ENCODE peak calls at places on chromosomes 11 and 22, in four cellular contexts. One of them, this sample, is unnamed.

GRCh38 chr11:40401132-40401853 is 1058.2 kb downstream of the LRRC4C start:
- DNase-seq in fibroblast of villous mesenchyme: no peak
- DNase-seq in A549: no peak
- DNase-seq in stomach: no peak
- DNase-seq in this sample: no peak

GRCh38 chr11:35623708-35624168 is 5.5 kb downstream of the FJX1 start:
- DNase-seq in fibroblast of villous mesenchyme: no peak
- DNase-seq in stomach: no peak
- DNase-seq in A549: no peak
- DNase-seq in this sample: peak

GRCh38 chr11:2306971-2307732 is 5.3 kb downstream of the TSPAN32 start:
- DNase-seq in fibroblast of villous mesenchyme: no peak
- DNase-seq in stomach: no peak
- DNase-seq in A549: no peak
- DNase-seq in this sample: peak

GRCh38 chr11:12001152-12001551 is 7.3 kb downstream of the DKK3 start:
- DNase-seq in fibroblast of villous mesenchyme: no peak
- DNase-seq in stomach: no peak
- DNase-seq in A549: no peak
- DNase-seq in this sample: no peak

GRCh38 chr11:68796779-68797178 is 44.9 kb downstream of the CPT1A start:
- DNase-seq in stomach: no peak
- DNase-seq in A549: no peak
- DNase-seq in fibroblast of villous mesenchyme: no peak
- DNase-seq in this sample: no peak

GRCh38 chr11:27716850-27717249 is 16.6 kb upstream of the BDNF start:
- DNase-seq in A549: no peak
- DNase-seq in fibroblast of villous mesenchyme: peak
- DNase-seq in stomach: no peak
- DNase-seq in this sample: peak

GRCh38 chr11:130726647-130727046 is 189.6 kb downstream of the SNX19 start:
- DNase-seq in fibroblast of villous mesenchyme: no peak
- DNase-seq in stomach: no peak
- DNase-seq in A549: no peak
- DNase-seq in this sample: no peak

GRCh38 chr11:100232006-100232405 is 455.1 kb upstream of the ARHGAP42 start:
- DNase-seq in A549: no peak
- DNase-seq in fibroblast of villous mesenchyme: no peak
- DNase-seq in stomach: no peak
- DNase-seq in this sample: no peak

GRCh38 chr22:34776827-34777226 is 289.1 kb upstream of the ISX start:
- DNase-seq in A549: no peak
- DNase-seq in fibroblast of villous mesenchyme: no peak
- DNase-seq in stomach: no peak
- DNase-seq in this sample: no peak

GRCh38 chr22:48651036-48651890 is 1176.4 kb downstream of the BRD1 start:
- DNase-seq in fibroblast of villous mesenchyme: no peak
- DNase-seq in A549: no peak
- DNase-seq in stomach: no peak
- DNase-seq in this sample: no peak

GRCh38 chr11:19803506-19803998 is 90.9 kb downstream of the NAV2 start:
- DNase-seq in fibroblast of villous mesenchyme: no peak
- DNase-seq in stomach: peak
- DNase-seq in A549: no peak
- DNase-seq in this sample: no peak

GRCh38 chr22:17847360-17848078 is 73.2 kb upstream of the BID start:
- DNase-seq in A549: no peak
- DNase-seq in stomach: no peak
- DNase-seq in fibroblast of villous mesenchyme: no peak
- DNase-seq in this sample: no peak

GRCh38 chr22:31881867-31882266 is 62.5 kb upstream of the YWHAH start:
- DNase-seq in A549: no peak
- DNase-seq in fibroblast of villous mesenchyme: no peak
- DNase-seq in stomach: no peak
- DNase-seq in this sample: no peak

GRCh38 chr11:104700609-104701008 is 197.7 kb downstream of the CASP12 start:
- DNase-seq in stomach: no peak
- DNase-seq in fibroblast of villous mesenchyme: peak
- DNase-seq in A549: no peak
- DNase-seq in this sample: peak

GRCh38 chr22:19799322-19800190 is 39.0 kb downstream of the TBX1 start:
- DNase-seq in A549: no peak
- DNase-seq in stomach: no peak
- DNase-seq in fibroblast of villous mesenchyme: peak
- DNase-seq in this sample: peak

GRCh38 chr11:40274017-40274416 is 1185.4 kb downstream of the LRRC4C start:
- DNase-seq in A549: no peak
- DNase-seq in fibroblast of villous mesenchyme: peak
- DNase-seq in stomach: no peak
- DNase-seq in this sample: peak

GRCh38 chr11:74647404-74647803 is 55.0 kb downstream of the POLD3 start:
- DNase-seq in fibroblast of villous mesenchyme: no peak
- DNase-seq in A549: no peak
- DNase-seq in stomach: no peak
- DNase-seq in this sample: peak

GRCh38 chr11:62256281-62256680 is 13.7 kb upstream of the SCGB2A2 start:
- DNase-seq in fibroblast of villous mesenchyme: no peak
- DNase-seq in stomach: no peak
- DNase-seq in A549: no peak
- DNase-seq in this sample: no peak

GRCh38 chr11:72238040-72238450 is 5.9 kb downstream of the PHOX2A start:
- DNase-seq in stomach: peak
- DNase-seq in fibroblast of villous mesenchyme: peak
- DNase-seq in A549: peak
- DNase-seq in this sample: peak

GRCh38 chr11:31106963-31107576 is 262.5 kb downstream of the DCDC1 start:
- DNase-seq in fibroblast of villous mesenchyme: peak
- DNase-seq in stomach: peak
- DNase-seq in A549: peak
- DNase-seq in this sample: peak

GRCh38 chr11:122163420-122163819 is 47.4 kb upstream of the BLID start:
- DNase-seq in fibroblast of villous mesenchyme: no peak
- DNase-seq in stomach: no peak
- DNase-seq in A549: no peak
- DNase-seq in this sample: no peak

GRCh38 chr22:20673341-20674195 is 100.3 kb upstream of the SERPIND1 start:
- DNase-seq in stomach: no peak
- DNase-seq in fibroblast of villous mesenchyme: no peak
- DNase-seq in A549: no peak
- DNase-seq in this sample: no peak

GRCh38 chr11:131957891-131958290 is 587.5 kb downstream of the NTM start:
- DNase-seq in fibroblast of villous mesenchyme: no peak
- DNase-seq in stomach: no peak
- DNase-seq in A549: no peak
- DNase-seq in this sample: no peak

GRCh38 chr11:86735462-86736302 is 63.3 kb upstream of the ME3 start:
- DNase-seq in A549: peak
- DNase-seq in fibroblast of villous mesenchyme: peak
- DNase-seq in stomach: no peak
- DNase-seq in this sample: peak

GRCh38 chr22:36378080-36378788 is 9.5 kb downstream of the MYH9 start:
- DNase-seq in fibroblast of villous mesenchyme: no peak
- DNase-seq in stomach: no peak
- DNase-seq in A549: no peak
- DNase-seq in this sample: no peak

GRCh38 chr22:36383110-36383581 is 4.6 kb downstream of the MYH9 start:
- DNase-seq in stomach: peak
- DNase-seq in fibroblast of villous mesenchyme: peak
- DNase-seq in A549: no peak
- DNase-seq in this sample: peak

GRCh38 chr22:36377022-36377631 is 10.6 kb downstream of the MYH9 start:
- DNase-seq in A549: no peak
- DNase-seq in fibroblast of villous mesenchyme: no peak
- DNase-seq in stomach: no peak
- DNase-seq in this sample: no peak

GRCh38 chr22:36381513-36382079 is 6.2 kb downstream of the MYH9 start:
- DNase-seq in fibroblast of villous mesenchyme: peak
- DNase-seq in stomach: no peak
- DNase-seq in A549: no peak
- DNase-seq in this sample: no peak

GRCh38 chr22:36379593-36380361 is 8.0 kb downstream of the MYH9 start:
- DNase-seq in fibroblast of villous mesenchyme: no peak
- DNase-seq in A549: no peak
- DNase-seq in stomach: no peak
- DNase-seq in this sample: peak
- H3K4me3 ChIP-seq in fibroblast of villous mesenchyme: no peak
- H3K4me3 ChIP-seq in A549: no peak
- H3K4me3 ChIP-seq in stomach: peak
- H3K4me3 ChIP-seq in this sample: no peak

GRCh38 chr11:64926689-64927088 is 2.2 kb downstream of the PPP2R5B start:
- DNase-seq in stomach: no peak
- DNase-seq in A549: no peak
- DNase-seq in fibroblast of villous mesenchyme: no peak
- DNase-seq in this sample: no peak

GRCh38 chr11:64924910-64925284 is 408 bp downstream of the PPP2R5B start:
- DNase-seq in fibroblast of villous mesenchyme: no peak
- DNase-seq in stomach: no peak
- DNase-seq in A549: no peak
- DNase-seq in this sample: no peak

GRCh38 chr11:64923944-64924909 is at the start of gene PPP2R5B:
- DNase-seq in fibroblast of villous mesenchyme: peak
- DNase-seq in stomach: peak
- DNase-seq in A549: peak
- DNase-seq in this sample: peak

GRCh38 chr11:64923151-64923661 is 1.3 kb upstream of the PPP2R5B start:
- DNase-seq in stomach: no peak
- DNase-seq in A549: no peak
- DNase-seq in fibroblast of villous mesenchyme: no peak
- DNase-seq in this sample: no peak

DNA sequence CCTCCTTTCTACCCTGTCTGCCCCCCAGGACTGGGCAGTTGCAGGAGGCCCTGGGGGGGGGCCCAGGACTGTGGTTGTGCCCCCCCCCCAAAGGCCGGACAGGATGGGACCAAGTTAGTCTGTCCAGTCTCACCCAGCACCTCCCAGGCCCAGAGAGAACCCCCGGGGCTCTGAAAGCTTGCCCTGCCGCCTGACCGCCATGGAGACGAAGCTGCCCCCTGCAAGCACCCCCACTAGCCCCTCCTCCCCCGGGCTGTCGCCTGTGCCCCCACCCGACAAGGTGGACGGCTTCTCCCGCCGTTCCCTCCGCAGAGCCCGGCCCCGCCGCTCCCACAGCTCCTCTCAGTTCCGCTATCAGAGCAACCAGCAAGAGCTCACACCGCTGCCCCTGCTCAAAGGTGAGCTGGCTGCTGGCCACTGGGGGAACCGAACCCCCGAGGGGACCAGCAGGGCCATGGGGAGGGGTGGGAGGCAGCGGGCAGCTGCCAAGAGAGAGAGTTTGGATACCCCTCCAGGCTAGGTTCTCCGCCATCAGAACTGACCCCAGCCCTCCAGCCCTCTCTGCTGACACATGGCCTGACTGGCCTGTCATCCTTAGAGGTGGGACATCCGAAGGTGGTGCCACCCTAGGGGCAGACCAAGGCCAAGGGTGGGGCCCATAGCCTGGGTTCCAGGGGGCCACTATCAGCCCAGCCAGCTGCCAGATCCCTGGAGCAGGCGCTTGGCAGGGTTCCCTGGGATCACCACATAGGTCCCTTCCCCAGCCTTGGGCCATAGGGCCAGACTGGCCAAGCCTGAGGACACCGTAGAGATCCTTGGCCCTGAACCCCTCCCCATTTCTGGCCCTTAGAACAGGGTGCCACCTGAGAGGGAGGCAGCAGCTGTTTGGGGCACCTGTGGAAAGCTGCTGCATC is 1.3 kb downstream of the PPP2R5B start:
- DNase-seq in A549: no peak
- DNase-seq in fibroblast of villous mesenchyme: no peak
- DNase-seq in stomach: no peak
- DNase-seq in this sample: no peak
- H3K4me3 ChIP-seq in A549: peak
- H3K4me3 ChIP-seq in fibroblast of villous mesenchyme: peak
- H3K4me3 ChIP-seq in stomach: peak
- H3K4me3 ChIP-seq in this sample: peak

DNA sequence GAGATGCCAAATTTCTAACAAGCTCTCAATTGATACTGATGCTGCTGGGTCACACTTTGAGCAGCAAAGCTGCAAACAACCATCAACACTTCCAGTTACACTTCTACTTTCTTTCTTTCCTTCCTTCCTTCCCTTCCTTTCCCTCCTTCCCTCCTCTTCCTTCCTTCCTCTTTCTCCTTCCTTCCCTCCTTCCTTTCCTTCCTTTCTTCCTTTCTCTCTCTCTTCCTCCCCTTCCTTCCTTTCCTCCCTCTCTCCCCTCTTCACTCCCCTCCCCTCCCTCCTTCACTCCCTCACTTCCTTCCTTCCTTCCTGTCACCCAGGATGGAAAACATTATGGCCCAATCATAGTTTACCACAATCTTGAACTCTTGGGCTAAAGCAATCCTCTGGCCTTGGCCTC is 33.0 kb upstream of the PIK3C2A start:
- DNase-seq in A549: no peak
- DNase-seq in stomach: no peak
- DNase-seq in fibroblast of villous mesenchyme: no peak
- DNase-seq in this sample: no peak
- H3K4me3 ChIP-seq in A549: no peak
- H3K4me3 ChIP-seq in stomach: no peak
- H3K4me3 ChIP-seq in fibroblast of villous mesenchyme: no peak
- H3K4me3 ChIP-seq in this sample: no peak

GRCh38 chr22:46577361-46578249 is 40.2 kb upstream of the CELSR1 start:
- DNase-seq in stomach: no peak
- DNase-seq in fibroblast of villous mesenchyme: no peak
- DNase-seq in A549: no peak
- DNase-seq in this sample: no peak

GRCh38 chr22:46580940-46581579 is 39.1 kb upstream of the GRAMD4 start:
- DNase-seq in stomach: no peak
- DNase-seq in fibroblast of villous mesenchyme: no peak
- DNase-seq in A549: no peak
- DNase-seq in this sample: no peak

GRCh38 chr22:46579751-46580449 is 40.3 kb upstream of the GRAMD4 start:
- DNase-seq in A549: no peak
- DNase-seq in fibroblast of villous mesenchyme: no peak
- DNase-seq in stomach: no peak
- DNase-seq in this sample: no peak

GRCh38 chr22:46578251-46578823 is 40.9 kb upstream of the CELSR1 start:
- DNase-seq in stomach: no peak
- DNase-seq in A549: no peak
- DNase-seq in fibroblast of villous mesenchyme: no peak
- DNase-seq in this sample: no peak

DNA sequence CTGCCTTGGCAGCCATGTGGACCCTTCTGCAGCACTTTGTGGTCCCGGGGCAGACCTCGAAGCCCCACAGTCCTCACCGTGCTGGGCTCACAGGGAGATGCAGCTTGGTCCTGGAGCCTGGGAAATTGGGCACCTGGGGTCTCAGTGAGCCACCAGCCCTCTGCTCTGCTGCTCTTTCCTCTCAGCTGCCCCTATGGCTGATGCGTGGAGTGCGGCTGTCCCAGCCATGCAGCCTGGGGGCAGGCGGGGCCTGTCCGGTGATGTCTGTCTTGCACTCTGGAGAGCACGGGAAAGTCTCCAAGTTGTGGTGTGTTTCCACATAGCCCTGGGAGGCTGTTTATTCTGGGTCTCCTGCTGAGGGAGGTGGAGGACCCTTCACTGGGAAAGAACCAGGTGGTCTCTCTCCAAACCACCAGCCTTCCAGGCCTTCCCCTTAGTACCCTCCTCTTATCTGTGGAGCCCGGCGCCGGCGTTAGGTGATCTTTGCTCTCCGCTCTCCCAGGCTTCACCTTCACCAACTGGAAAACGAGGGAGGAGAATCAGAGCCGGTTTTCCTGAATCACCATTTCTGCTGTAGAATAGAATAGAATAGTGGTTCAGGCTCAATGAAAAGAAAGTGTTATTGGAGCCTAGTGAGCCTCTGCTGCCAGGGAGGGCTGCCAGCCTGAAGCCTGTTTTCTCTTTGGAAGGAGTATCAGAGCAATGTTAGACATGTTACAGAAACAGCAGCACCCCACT is 41.2 kb upstream of the GRAMD4 start:
- DNase-seq in fibroblast of villous mesenchyme: peak
- DNase-seq in A549: no peak
- DNase-seq in stomach: peak
- DNase-seq in this sample: peak
- H3K4me3 ChIP-seq in fibroblast of villous mesenchyme: peak
- H3K4me3 ChIP-seq in A549: no peak
- H3K4me3 ChIP-seq in stomach: peak
- H3K4me3 ChIP-seq in this sample: no peak